ENCODE peak calls at places on chromosomes 5 and 9, in eight cellular contexts. C is uterus, I is aorta, W is bronchial epithelial cell, D is neuronal stem cell, Y is fibroblast of the aortic adventitia, L is AG10803, M is astrocyte of the spinal cord. E is an unnamed sample.

GRCh38 chr5:179699640-179700298 is 1.0 kb downstream of the CANX start:
- DNase-seq in C (no peak), I (peak; percentile 37), W (peak; percentile 41), D (no peak), Y (peak; percentile 40), L (peak; percentile 40), M (peak; percentile 25), E (peak; percentile 40)

GRCh38 chr9:126703330-126704156 is 89.8 kb downstream of the LMX1B start:
- DNase-seq in C (no peak), I (peak; percentile 51), W (no peak), D (no peak), Y (no peak), L (no peak), M (no peak), E (no peak)

GRCh38 chr5:135025730-135026644 is 8.0 kb downstream of the PITX1 start:
- DNase-seq in C (no peak), I (peak; percentile 62), W (no peak), D (no peak), Y (no peak), L (no peak), M (no peak), E (no peak)

GRCh38 chr9:33931326-33931725 is 114.4 kb downstream of the UBE2R2 start:
- DNase-seq in C (no peak), I (no peak), W (no peak), D (no peak), Y (no peak), L (no peak), M (no peak), E (no peak)

GRCh38 chr5:180494510-180495181 is 467 bp downstream of the CNOT6 start:
- DNase-seq in C (peak; percentile 29), I (peak; percentile 87), W (no peak), D (peak; percentile 39), Y (peak; percentile 29), L (peak; percentile 26), M (peak; percentile 28), E (no peak)

GRCh38 chr5:138945421-138946240 is 70.5 kb upstream of the LRRTM2 start:
- DNase-seq in C (no peak), I (peak; percentile 69), W (no peak), D (peak; percentile 88), Y (no peak), L (no peak), M (no peak), E (no peak)

GRCh38 chr5:81779935-81780266 is 29.0 kb upstream of the SSBP2 start:
- DNase-seq in C (no peak), I (no peak), W (no peak), D (no peak), Y (no peak), L (no peak), M (no peak), E (no peak)

GRCh38 chr5:82425591-82425990 is 147.4 kb upstream of the RPS23 start:
- DNase-seq in C (no peak), I (no peak), W (no peak), D (no peak), Y (peak; percentile 96), L (no peak), M (no peak), E (no peak)

GRCh38 chr5:37071901-37072581 is 177.1 kb downstream of the CPLANE1 start:
- DNase-seq in C (no peak), I (no peak), W (peak; percentile 48), D (no peak), Y (peak; percentile 98), L (peak; percentile 90), M (peak; percentile 84), E (peak; percentile 97)

GRCh38 chr5:151158287-151158661 is 695 bp upstream of the ANXA6 start:
- DNase-seq in C (peak; percentile 46), I (no peak), W (no peak), D (no peak), Y (no peak), L (no peak), M (no peak), E (no peak)

GRCh38 chr9:109817146-109817845 is 37.3 kb downstream of the PALM2AKAP2 start:
- DNase-seq in C (no peak), I (no peak), W (peak; percentile 68), D (no peak), Y (peak; percentile 47), L (peak; percentile 76), M (peak; percentile 72), E (peak; percentile 51)

DNA sequence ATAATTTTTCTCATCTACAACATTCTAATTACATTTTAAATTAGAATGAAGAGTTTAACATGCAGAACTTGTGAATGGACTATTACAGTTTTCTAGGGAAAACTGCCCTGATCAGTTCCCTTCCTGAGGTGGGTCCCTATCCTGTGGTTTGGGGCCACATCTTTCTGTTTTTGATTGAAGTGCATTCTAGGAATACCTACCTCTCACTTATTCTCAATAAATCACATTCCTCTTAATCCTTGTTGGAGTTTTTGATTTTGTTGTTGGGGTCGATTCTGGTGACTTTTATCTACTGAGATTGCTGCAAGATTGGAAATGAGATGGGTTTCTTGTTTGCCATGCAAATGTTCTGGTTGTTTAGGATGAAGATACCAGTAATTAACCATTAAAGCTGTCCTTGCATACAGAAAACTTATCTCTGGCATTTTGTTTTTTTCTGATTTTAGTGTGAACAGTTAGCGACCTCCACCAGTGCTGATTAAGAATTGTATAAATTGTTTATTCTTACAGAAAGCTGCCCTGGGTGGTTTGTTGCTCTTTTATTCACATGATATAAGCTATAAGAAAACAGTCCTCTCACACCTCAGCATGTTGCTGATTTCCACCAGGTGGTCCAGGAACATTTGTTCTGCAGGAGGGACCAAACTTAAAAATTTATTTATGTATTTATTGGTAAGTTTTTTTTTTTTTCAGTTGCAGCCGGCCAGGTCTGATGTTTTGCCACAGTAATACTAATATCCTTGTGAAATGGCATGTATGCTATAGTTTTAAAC is 269.9 kb downstream of the FANCC start:
- DNase-seq in C (no peak), I (no peak), W (no peak), D (no peak), Y (no peak), L (no peak), M (no peak), E (no peak)
- H3K4me3 ChIP-seq in C (peak overlapping the region; percentile 46), I (peak overlapping the region; percentile 65), W (peak overlapping the region; percentile 90), D (no peak overlapping the region), Y (peak overlapping the region; percentile 22), L (peak overlapping the region; percentile 51), M (peak overlapping the region; percentile 18), E (no peak overlapping the region)

GRCh38 chr5:178281321-178281720 is 48.7 kb upstream of the PHYKPL start:
- DNase-seq in C (no peak), I (peak; percentile 63), W (no peak), D (no peak), Y (no peak), L (peak; percentile 20), M (no peak), E (no peak)
- H3K4me3 ChIP-seq in C (no peak overlapping the region), I (no peak overlapping the region), W (no peak overlapping the region), D (no peak overlapping the region), Y (no peak overlapping the region), L (no peak overlapping the region), M (no peak overlapping the region), E (no peak overlapping the region)

GRCh38 chr9:112487799-112488345 is 1.2 kb downstream of the KIAA1958 start:
- DNase-seq in C (no peak), I (no peak), W (peak; percentile 9), D (no peak), Y (no peak), L (peak; percentile 15), M (no peak), E (no peak)

GRCh38 chr9:112487008-112487798 is 576 bp downstream of the KIAA1958 start:
- DNase-seq in C (peak; percentile 52), I (peak; percentile 90), W (peak; percentile 37), D (peak; percentile 71), Y (peak; percentile 36), L (peak; percentile 42), M (peak; percentile 54), E (peak; percentile 39)

GRCh38 chr9:112486221-112487007 is at the start of gene KIAA1958:
- DNase-seq in C (peak; percentile 74), I (peak; percentile 94), W (peak; percentile 55), D (peak; percentile 74), Y (peak; percentile 44), L (peak; percentile 74), M (peak; percentile 66), E (peak; percentile 64)

GRCh38 chr9:112489876-112490661 is 3.4 kb downstream of the KIAA1958 start:
- DNase-seq in C (no peak), I (no peak), W (no peak), D (no peak), Y (no peak), L (no peak), M (no peak), E (no peak)

DNA sequence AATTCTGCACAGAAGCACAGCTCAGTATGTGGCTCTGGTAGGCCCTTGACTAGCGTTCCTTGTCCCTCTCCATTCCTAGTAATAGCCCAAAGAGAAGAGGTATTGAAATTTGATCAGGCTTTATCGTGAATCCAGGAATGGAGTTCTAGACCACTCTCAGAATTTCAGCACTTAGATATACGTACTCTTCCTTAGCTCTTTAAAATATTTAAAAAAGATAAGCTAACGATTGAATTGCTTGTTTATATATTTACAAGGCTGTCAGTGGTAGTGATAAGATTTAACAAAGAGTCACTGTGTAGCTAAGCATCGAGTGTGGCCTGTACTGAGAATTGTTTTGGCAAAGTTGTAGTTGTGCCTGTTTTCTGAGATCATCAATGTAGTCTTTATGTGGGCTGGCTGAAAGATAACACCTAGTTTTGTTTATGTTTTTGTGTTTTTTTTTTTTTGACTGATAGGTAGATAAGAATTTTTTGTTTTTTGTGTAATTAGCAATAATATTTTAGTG is 2.5 kb downstream of the KIAA1958 start:
- DNase-seq in C (no peak), I (no peak), W (no peak), D (no peak), Y (no peak), L (no peak), M (no peak), E (no peak)
- H3K4me3 ChIP-seq in C (no peak overlapping the region), I (no peak overlapping the region), W (no peak overlapping the region), D (peak overlapping the region; percentile 88), Y (no peak overlapping the region), L (no peak overlapping the region), M (no peak overlapping the region), E (no peak overlapping the region)

GRCh38 chr5:123880875-123881274 is 368.9 kb downstream of the CSNK1G3 start:
- DNase-seq in C (no peak), I (no peak), W (no peak), D (no peak), Y (no peak), L (no peak), M (no peak), E (no peak)

GRCh38 chr5:123879071-123879470 is 367.1 kb downstream of the CSNK1G3 start:
- DNase-seq in C (no peak), I (no peak), W (no peak), D (no peak), Y (no peak), L (no peak), M (no peak), E (no peak)

GRCh38 chr5:123881791-123882244 is 369.8 kb downstream of the CSNK1G3 start:
- DNase-seq in C (no peak), I (no peak), W (peak; percentile 62), D (no peak), Y (peak; percentile 5), L (peak; percentile 54), M (peak; percentile 32), E (peak; percentile 42)

GRCh38 chr5:123882305-123882704 is 370.3 kb downstream of the CSNK1G3 start:
- DNase-seq in C (no peak), I (no peak), W (no peak), D (no peak), Y (no peak), L (no peak), M (peak; percentile 5), E (no peak)

DNA sequence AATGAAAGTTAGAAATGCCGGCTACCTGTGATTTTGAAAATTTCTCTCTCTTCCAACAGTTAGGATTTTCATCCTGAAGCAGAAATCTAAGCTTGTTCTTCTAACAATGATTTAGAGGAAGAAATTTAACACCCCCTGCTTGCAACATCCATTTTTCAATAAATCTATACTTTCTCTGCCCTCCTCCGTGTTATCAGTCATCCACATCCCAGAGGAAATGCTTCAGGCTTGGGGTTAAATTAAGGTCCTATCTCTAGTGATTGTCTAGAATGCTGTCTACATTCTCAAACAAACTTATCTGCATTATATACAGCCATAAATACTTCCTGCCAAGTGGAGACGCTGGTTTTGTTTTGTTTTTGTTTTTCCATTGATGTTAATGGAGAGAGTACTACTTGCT is 371.0 kb downstream of the CSNK1G3 start:
- DNase-seq in C (no peak), I (no peak), W (peak; percentile 26), D (no peak), Y (peak; percentile 1), L (no peak), M (peak; percentile 4), E (peak; percentile 14)
- H3K4me3 ChIP-seq in C (no peak overlapping the region), I (no peak overlapping the region), W (no peak overlapping the region), D (no peak overlapping the region), Y (no peak overlapping the region), L (no peak overlapping the region), M (no peak overlapping the region), E (peak overlapping the region; percentile 7)

E was measured in fibroblast of pulmonary artery.